ENCODE peak calls at places on chromosomes 12 and 14, in nine cellular contexts. I, C, A, G, J, U, O, E and R are unnamed samples.

GRCh38 chr12:18368594-18368993 is 107.3 kb downstream of the PIK3C2G start:
- DNase-seq in A (no peak), J (no peak), U (no peak), O (no peak), C (no peak), I (no peak), E (no peak), G (no peak), R (no peak)

GRCh38 chr12:58887071-58887470 is 33.2 kb downstream of the LRIG3 start:
- DNase-seq in A (no peak), U (no peak), O (no peak), J (no peak), E (no peak), I (no peak), G (no peak), C (no peak), R (no peak)

GRCh38 chr12:2722806-2723205 is 72.0 kb upstream of the FKBP4 start:
- DNase-seq in G (no peak), C (no peak), O (no peak), U (peak; percentile 52), I (no peak), E (no peak), J (peak; percentile 5), A (no peak), R (peak; percentile 34)

GRCh38 chr14:21537088-21537424 is 10.9 kb upstream of the SALL2 start:
- DNase-seq in U (no peak), E (no peak), A (no peak), C (no peak), O (no peak), G (no peak), I (no peak), J (no peak), R (no peak)

GRCh38 chr14:63893701-63894458 is 41.1 kb downstream of the SYNE2 start:
- DNase-seq in A (no peak), J (peak; percentile 93), C (peak; percentile 95), E (peak; percentile 47), I (peak; percentile 50), O (peak; percentile 75), U (peak; percentile 51), G (no peak), R (peak; percentile 29)

GRCh38 chr14:60646202-60646886 is 2.9 kb downstream of the SIX1 start:
- DNase-seq in A (no peak), C (no peak), E (no peak), G (no peak), U (no peak), O (no peak), I (no peak), J (no peak), R (no peak)

GRCh38 chr12:90940872-90941499 is 14.0 kb downstream of the CCER1 start:
- DNase-seq in C (no peak), E (no peak), A (no peak), G (peak; percentile 43), O (no peak), J (peak; percentile 76), I (no peak), U (no peak), R (no peak)

GRCh38 chr12:51055060-51055459 is 6.9 kb downstream of the LETMD1 start:
- DNase-seq in I (no peak), E (no peak), U (no peak), C (no peak), O (no peak), J (no peak), A (no peak), G (no peak), R (no peak)

GRCh38 chr12:19759229-19759628 is 319.9 kb downstream of the AEBP2 start:
- DNase-seq in G (no peak), J (peak; percentile 82), U (no peak), O (no peak), E (no peak), A (no peak), I (no peak), C (no peak), R (no peak)

GRCh38 chr12:5166976-5167375 is 123.3 kb downstream of the KCNA5 start:
- DNase-seq in I (peak; percentile 17), O (no peak), J (peak; percentile 62), U (no peak), A (no peak), C (peak; percentile 87), G (no peak), E (no peak), R (no peak)

GRCh38 chr14:67674139-67674479 is 323 bp downstream of the VTI1B start:
- DNase-seq in G (peak; percentile 47), E (peak; percentile 65), O (no peak), U (peak; percentile 69), C (no peak), I (peak; percentile 63), J (peak; percentile 40), A (peak; percentile 49), R (peak; percentile 73)

GRCh38 chr12:104494137-104494815 is 37.5 kb downstream of the CHST11 start:
- DNase-seq in J (peak; percentile 87), E (peak; percentile 34), G (no peak), I (no peak), A (peak; percentile 59), C (no peak), U (no peak), O (no peak), R (no peak)

GRCh38 chr14:68792830-68793733 is at the start of gene ZFP36L1:
- DNase-seq in I (peak; percentile 95), G (peak; percentile 96), U (peak; percentile 94), O (peak; percentile 97), J (peak; percentile 97), E (peak; percentile 97), A (peak; percentile 94), C (peak; percentile 78), R (peak; percentile 92)

GRCh38 chr14:65255029-65255545 is 152.8 kb upstream of the MAX start:
- DNase-seq in U (no peak), G (no peak), C (no peak), J (peak; percentile 84), E (no peak), I (no peak), A (no peak), O (no peak), R (no peak)

GRCh38 chr14:55607386-55607785 is 27.4 kb downstream of the KTN1 start:
- DNase-seq in C (no peak), O (no peak), A (no peak), G (no peak), J (no peak), U (no peak), E (no peak), I (no peak), R (no peak)

GRCh38 chr12:131114331-131114730 is 160.6 kb downstream of the ADGRD1 start:
- DNase-seq in G (no peak), O (no peak), I (no peak), A (no peak), J (no peak), U (no peak), E (no peak), C (no peak), R (no peak)

GRCh38 chr12:71397433-71397954 is 42.1 kb upstream of the LGR5 start:
- DNase-seq in J (peak; percentile 11), A (no peak), I (no peak), C (no peak), U (no peak), O (no peak), E (no peak), G (no peak), R (no peak)

GRCh38 chr14:68779761-68780323 is 13.0 kb downstream of the ZFP36L1 start:
- DNase-seq in O (peak; percentile 58), A (peak; percentile 65), I (no peak), G (no peak), U (no peak), E (no peak), C (peak; percentile 82), J (peak; percentile 98), R (peak; percentile 25)

GRCh38 chr12:45839917-45840316 is 110.4 kb downstream of the ARID2 start:
- DNase-seq in E (no peak), A (no peak), U (no peak), C (no peak), G (no peak), O (no peak), I (no peak), J (no peak), R (no peak)

GRCh38 chr12:132740652-132741051 is 21.0 kb downstream of the ANKLE2 start:
- DNase-seq in J (no peak), I (no peak), A (no peak), U (no peak), O (no peak), G (no peak), C (no peak), E (no peak), R (no peak)
- H3K4me3 ChIP-seq in J (no peak overlapping the region), I (no peak overlapping the region), A (no peak overlapping the region), U (no peak overlapping the region), O (no peak overlapping the region), G (no peak overlapping the region), C (no peak overlapping the region), E (no peak overlapping the region), R (no peak overlapping the region)

GRCh38 chr12:118493962-118494361 is 117.6 kb downstream of the SUDS3 start:
- DNase-seq in C (no peak), G (no peak), U (no peak), O (no peak), J (no peak), I (no peak), E (no peak), A (no peak), R (no peak)
- H3K4me3 ChIP-seq in C (no peak overlapping the region), G (no peak overlapping the region), U (no peak overlapping the region), O (no peak overlapping the region), J (no peak overlapping the region), I (no peak overlapping the region), E (no peak overlapping the region), A (no peak overlapping the region), R (no peak overlapping the region)

GRCh38 chr14:103520657-103521437 is 1.8 kb downstream of the CKB start:
- DNase-seq in O (peak; percentile 84), A (peak; percentile 68), C (no peak), J (peak; percentile 46), E (peak; percentile 88), G (peak; percentile 69), U (peak; percentile 89), I (peak; percentile 72), R (peak; percentile 87)

GRCh38 chr14:103518416-103519042 is 4.1 kb downstream of the CKB start:
- DNase-seq in A (peak; percentile 74), I (no peak), J (peak; percentile 43), U (peak; percentile 76), C (no peak), O (no peak), G (peak; percentile 59), E (peak; percentile 81), R (peak; percentile 81)

GRCh38 chr14:103519043-103519836 is 3.4 kb downstream of the CKB start:
- DNase-seq in I (no peak), J (no peak), U (peak; percentile 39), A (no peak), G (no peak), C (no peak), E (peak; percentile 39), O (no peak), R (peak; percentile 43)

GRCh38 chr14:103520269-103520656 is 2.4 kb downstream of the CKB start:
- DNase-seq in E (no peak), U (no peak), G (no peak), I (no peak), O (no peak), J (no peak), A (no peak), C (no peak), R (no peak)

GRCh38 chr14:103519837-103520212 is 2.8 kb downstream of the CKB start:
- DNase-seq in E (peak; percentile 64), J (no peak), G (no peak), I (no peak), O (no peak), A (no peak), C (no peak), U (peak; percentile 53), R (peak; percentile 46)
- H3K4me3 ChIP-seq in E (no peak overlapping the region), J (no peak overlapping the region), G (no peak overlapping the region), I (no peak overlapping the region), O (no peak overlapping the region), A (no peak overlapping the region), C (no peak overlapping the region), U (no peak overlapping the region), R (peak overlapping the region; percentile 62)

GRCh38 chr14:84250863-84251262 is 1279.1 kb upstream of the FLRT2 start:
- DNase-seq in O (no peak), G (no peak), E (no peak), I (no peak), U (no peak), A (no peak), C (no peak), J (no peak), R (no peak)
- H3K4me3 ChIP-seq in O (no peak overlapping the region), G (no peak overlapping the region), E (no peak overlapping the region), I (no peak overlapping the region), U (no peak overlapping the region), A (no peak overlapping the region), C (no peak overlapping the region), J (no peak overlapping the region), R (no peak overlapping the region)